ENCODE peak calls at places on chromosomes 16 and 17, in four cellular contexts. One of them, this sample, is unnamed.

GRCh38 chr17:2017274-2017941 is 7.7 kb downstream of the RTN4RL1 start:
- DNase-seq in esophagus squamous epithelium: no peak
- DNase-seq in HCT116: no peak
- DNase-seq in adrenal gland: no peak
- DNase-seq in this sample: no peak

GRCh38 chr16:22948603-22949368 is 134.8 kb downstream of the HS3ST2 start:
- DNase-seq in adrenal gland: peak; percentile 74
- DNase-seq in HCT116: peak; percentile 82
- DNase-seq in esophagus squamous epithelium: peak; percentile 15
- DNase-seq in this sample: peak; percentile 65

GRCh38 chr16:68548947-68549346 is 9.9 kb downstream of the ZFP90 start:
- DNase-seq in esophagus squamous epithelium: no peak
- DNase-seq in adrenal gland: no peak
- DNase-seq in HCT116: no peak
- DNase-seq in this sample: no peak

GRCh38 chr16:673399-673991 is 2.0 kb upstream of the RHBDL1 start:
- DNase-seq in HCT116: no peak
- DNase-seq in esophagus squamous epithelium: no peak
- DNase-seq in adrenal gland: no peak
- DNase-seq in this sample: no peak

GRCh38 chr17:64653325-64653984 is 8.7 kb downstream of the SMURF2 start:
- DNase-seq in HCT116: no peak
- DNase-seq in esophagus squamous epithelium: no peak
- DNase-seq in adrenal gland: no peak
- DNase-seq in this sample: no peak

GRCh38 chr16:912684-913613 is 57.8 kb downstream of the LMF1 start:
- DNase-seq in esophagus squamous epithelium: no peak
- DNase-seq in HCT116: no peak
- DNase-seq in adrenal gland: no peak
- DNase-seq in this sample: no peak

GRCh38 chr17:28416703-28417311 is 10.8 kb upstream of the SLC46A1 start:
- DNase-seq in HCT116: peak; percentile 60
- DNase-seq in adrenal gland: peak; percentile 83
- DNase-seq in esophagus squamous epithelium: no peak
- DNase-seq in this sample: no peak

GRCh38 chr16:56795011-56795410 is 65.1 kb downstream of the NUP93 start:
- DNase-seq in adrenal gland: no peak
- DNase-seq in HCT116: no peak
- DNase-seq in esophagus squamous epithelium: no peak
- DNase-seq in this sample: no peak

GRCh38 chr16:89922884-89923639 is at the start of gene TUBB3:
- DNase-seq in adrenal gland: peak; percentile 87
- DNase-seq in HCT116: peak; percentile 56
- DNase-seq in esophagus squamous epithelium: no peak
- DNase-seq in this sample: no peak

GRCh38 chr17:59874366-59874765 is 18.4 kb downstream of the TUBD1 start:
- DNase-seq in esophagus squamous epithelium: no peak
- DNase-seq in adrenal gland: no peak
- DNase-seq in HCT116: no peak
- DNase-seq in this sample: no peak

GRCh38 chr16:711084-711483 is 3.8 kb upstream of the METRN start:
- DNase-seq in HCT116: no peak
- DNase-seq in esophagus squamous epithelium: no peak
- DNase-seq in adrenal gland: no peak
- DNase-seq in this sample: no peak

GRCh38 chr17:12680407-12680897 is 14.8 kb downstream of the MYOCD start:
- DNase-seq in HCT116: no peak
- DNase-seq in esophagus squamous epithelium: no peak
- DNase-seq in adrenal gland: no peak
- DNase-seq in this sample: no peak

GRCh38 chr16:85007815-85008214 is 3.5 kb downstream of the ZDHHC7 start:
- DNase-seq in HCT116: no peak
- DNase-seq in esophagus squamous epithelium: no peak
- DNase-seq in adrenal gland: no peak
- DNase-seq in this sample: no peak

GRCh38 chr17:45287526-45288264 is 25.8 kb upstream of the SPATA32 start:
- DNase-seq in HCT116: no peak
- DNase-seq in esophagus squamous epithelium: no peak
- DNase-seq in adrenal gland: peak; percentile 49
- DNase-seq in this sample: no peak

GRCh38 chr17:4998027-4998665 is 396 bp downstream of the KIF1C start:
- DNase-seq in esophagus squamous epithelium: no peak
- DNase-seq in HCT116: no peak
- DNase-seq in adrenal gland: peak; percentile 64
- DNase-seq in this sample: no peak

GRCh38 chr17:9728005-9728404 is 63.4 kb downstream of the DHRS7C start:
- DNase-seq in adrenal gland: no peak
- DNase-seq in HCT116: no peak
- DNase-seq in esophagus squamous epithelium: no peak
- DNase-seq in this sample: no peak

GRCh38 chr17:9271989-9272388 is 250.7 kb downstream of the NTN1 start:
- DNase-seq in HCT116: no peak
- DNase-seq in adrenal gland: peak; percentile 69
- DNase-seq in esophagus squamous epithelium: no peak
- DNase-seq in this sample: no peak

GRCh38 chr16:58271589-58271988 is 23.2 kb downstream of the PRSS54 start:
- DNase-seq in adrenal gland: no peak
- DNase-seq in HCT116: no peak
- DNase-seq in esophagus squamous epithelium: no peak
- DNase-seq in this sample: no peak

GRCh38 chr16:14284930-14285541 is 213.9 kb downstream of the MRTFB start:
- DNase-seq in HCT116: peak; percentile 63
- DNase-seq in esophagus squamous epithelium: no peak
- DNase-seq in adrenal gland: peak; percentile 76
- DNase-seq in this sample: no peak

GRCh38 chr16:24289301-24289700 is 33.2 kb downstream of the CACNG3 start:
- DNase-seq in adrenal gland: no peak
- DNase-seq in HCT116: no peak
- DNase-seq in esophagus squamous epithelium: no peak
- DNase-seq in this sample: no peak
- H3K4me3 ChIP-seq in adrenal gland: no peak overlapping the region
- H3K4me3 ChIP-seq in HCT116: no peak overlapping the region
- H3K4me3 ChIP-seq in esophagus squamous epithelium: no peak overlapping the region
- H3K4me3 ChIP-seq in this sample: no peak overlapping the region

GRCh38 chr16:83070416-83071199 is 443.8 kb downstream of the CDH13 start:
- DNase-seq in HCT116: no peak
- DNase-seq in adrenal gland: no peak
- DNase-seq in esophagus squamous epithelium: no peak
- DNase-seq in this sample: no peak
- H3K27ac ChIP-seq in HCT116: no peak overlapping the region
- H3K27ac ChIP-seq in adrenal gland: no peak overlapping the region
- H3K27ac ChIP-seq in esophagus squamous epithelium: no peak overlapping the region
- H3K27ac ChIP-seq in this sample: no peak overlapping the region

DNA sequence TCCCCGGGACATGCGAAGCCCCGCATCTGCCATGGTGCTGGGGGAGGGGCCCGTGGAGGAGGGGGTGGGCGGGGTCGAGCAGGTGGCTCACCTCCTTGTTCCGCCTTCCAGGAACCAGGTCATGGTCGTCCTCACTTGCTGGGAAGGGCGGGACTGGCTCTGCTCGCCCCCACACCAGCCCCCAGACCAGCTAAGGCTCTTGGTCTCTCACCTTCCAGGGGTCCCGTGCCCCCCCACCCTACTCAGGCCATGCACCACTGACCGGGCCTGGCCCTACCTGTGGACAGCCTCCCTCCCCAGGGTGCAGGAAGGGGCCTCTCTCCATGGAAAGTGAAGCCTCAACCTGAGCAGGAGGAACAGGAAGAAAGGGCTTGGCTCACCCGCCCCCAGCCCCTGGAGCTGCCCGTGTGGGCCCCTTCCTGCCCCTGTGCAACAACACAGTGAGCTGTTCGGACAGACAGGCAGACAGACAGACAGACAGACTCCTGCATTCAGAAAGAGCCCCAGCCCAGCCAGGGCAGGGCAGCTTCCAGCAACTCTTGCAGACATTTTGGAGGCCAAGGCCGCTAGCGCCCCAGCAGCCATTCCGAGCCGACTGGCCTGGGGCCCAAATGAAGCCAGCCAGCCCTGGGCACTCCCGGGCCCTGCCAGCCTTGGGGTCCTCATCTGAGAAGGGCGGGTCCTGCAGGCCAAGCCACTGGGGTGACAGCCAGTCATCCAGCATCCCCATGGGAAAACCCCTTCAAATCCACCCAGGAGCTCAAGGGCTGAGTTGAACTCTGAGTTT is 8.1 kb upstream of the KREMEN2 start:
- DNase-seq in HCT116: no peak
- DNase-seq in esophagus squamous epithelium: no peak
- DNase-seq in adrenal gland: peak; percentile 51
- DNase-seq in this sample: no peak
- H3K4me3 ChIP-seq in HCT116: no peak overlapping the region
- H3K4me3 ChIP-seq in esophagus squamous epithelium: no peak overlapping the region
- H3K4me3 ChIP-seq in adrenal gland: no peak overlapping the region
- H3K4me3 ChIP-seq in this sample: no peak overlapping the region

GRCh38 chr16:67240506-67240905 is 6.8 kb downstream of the FHOD1 start:
- DNase-seq in adrenal gland: no peak
- DNase-seq in esophagus squamous epithelium: no peak
- DNase-seq in HCT116: no peak
- DNase-seq in this sample: no peak
- H3K27ac ChIP-seq in adrenal gland: peak overlapping the region; percentile 91
- H3K27ac ChIP-seq in esophagus squamous epithelium: peak overlapping the region; percentile 80
- H3K27ac ChIP-seq in HCT116: peak overlapping the region; percentile 82
- H3K27ac ChIP-seq in this sample: peak overlapping the region; percentile 94

GRCh38 chr17:43645765-43646481 is 15.8 kb downstream of the MEOX1 start:
- DNase-seq in esophagus squamous epithelium: no peak
- DNase-seq in adrenal gland: peak; percentile 58
- DNase-seq in HCT116: no peak
- DNase-seq in this sample: peak; percentile 88
- H3K4me3 ChIP-seq in esophagus squamous epithelium: peak overlapping the region; percentile 63
- H3K4me3 ChIP-seq in adrenal gland: no peak overlapping the region
- H3K4me3 ChIP-seq in HCT116: no peak overlapping the region
- H3K4me3 ChIP-seq in this sample: peak overlapping the region; percentile 44

GRCh38 chr17:69654981-69655581 is 240.6 kb downstream of the MAP2K6 start:
- DNase-seq in HCT116: no peak
- DNase-seq in adrenal gland: peak; percentile 3
- DNase-seq in esophagus squamous epithelium: no peak
- DNase-seq in this sample: no peak
- H3K27ac ChIP-seq in HCT116: no peak overlapping the region
- H3K27ac ChIP-seq in adrenal gland: peak overlapping the region; percentile 53
- H3K27ac ChIP-seq in esophagus squamous epithelium: no peak overlapping the region
- H3K27ac ChIP-seq in this sample: no peak overlapping the region

This sample was measured in right atrium auricular region.